ENCODE peak calls at places on chromosome 15, in seven cellular contexts. R is endothelial cell of umbilical vein, P is fibroblast of lung, H is tibial artery, W is H9, D is psoas muscle, F is upper lobe of right lung. T is an unnamed sample.

GRCh38 chr15:27623560-27624305 is 475.4 kb downstream of the OCA2 start:
- DNase-seq in H (no peak), D (no peak), W (no peak), R (no peak), F (no peak), P (no peak), T (no peak)

GRCh38 chr15:40386480-40386879 is 4.0 kb downstream of the KNSTRN start:
- DNase-seq in D (no peak), W (no peak), F (no peak), R (no peak), H (no peak), P (no peak), T (no peak)

GRCh38 chr15:57516327-57517026 is 75.2 kb upstream of the MYZAP start:
- DNase-seq in H (no peak), D (no peak), P (no peak), R (no peak), W (no peak), F (no peak), T (no peak)

GRCh38 chr15:87619161-87619960 is 637.2 kb downstream of the NTRK3 start:
- DNase-seq in D (no peak), W (no peak), R (peak; percentile 73), H (peak; percentile 31), F (no peak), P (peak; percentile 95), T (no peak)

GRCh38 chr15:35078221-35078915 is 6.7 kb downstream of the NANOGP8 start:
- DNase-seq in R (peak; percentile 54), W (peak; percentile 63), F (no peak), H (no peak), P (peak; percentile 51), D (no peak), T (peak; percentile 48)

GRCh38 chr15:69729167-69729748 is 276.6 kb downstream of the RPLP1 start:
- DNase-seq in P (no peak), H (no peak), W (peak; percentile 47), D (no peak), F (no peak), R (peak; percentile 39), T (peak; percentile 62)

GRCh38 chr15:63586790-63587189 is 10.4 kb upstream of the FBXL22 start:
- DNase-seq in H (no peak), F (no peak), P (no peak), R (no peak), W (peak; percentile 54), D (no peak), T (no peak)

GRCh38 chr15:56805466-56806146 is 72.3 kb upstream of the ZNF280D start:
- DNase-seq in H (peak; percentile 50), R (peak; percentile 90), P (peak; percentile 93), D (no peak), W (no peak), F (no peak), T (peak; percentile 54)

GRCh38 chr15:51403072-51403878 is 61.8 kb downstream of the GLDN start:
- DNase-seq in F (no peak), R (peak; percentile 44), D (no peak), P (peak; percentile 36), H (no peak), W (peak; percentile 23), T (peak; percentile 33)

GRCh38 chr15:92797168-92798052 is 102.7 kb upstream of the CHD2 start:
- DNase-seq in D (no peak), W (no peak), H (no peak), F (no peak), R (peak; percentile 77), P (peak; percentile 64), T (peak; percentile 42)

GRCh38 chr15:62326460-62327011 is 161.5 kb upstream of the C2CD4B start:
- DNase-seq in P (peak; percentile 8), R (no peak), F (no peak), H (no peak), D (no peak), W (no peak), T (no peak)

GRCh38 chr15:38054488-38054887 is 120.0 kb downstream of the TMCO5A start:
- DNase-seq in R (no peak), F (no peak), W (no peak), H (no peak), D (no peak), P (peak; percentile 87), T (no peak)

GRCh38 chr15:95912280-95912625 is 418.2 kb upstream of the NR2F2 start:
- DNase-seq in P (no peak), H (no peak), W (no peak), R (no peak), D (no peak), F (no peak), T (no peak)

GRCh38 chr15:92277776-92278175 is 115.9 kb upstream of the ST8SIA2 start:
- DNase-seq in D (no peak), F (no peak), R (no peak), H (no peak), W (peak; percentile 34), P (peak; percentile 13), T (peak; percentile 26)

GRCh38 chr15:37220949-37221670 is 120.8 kb upstream of the MEIS2 start:
- DNase-seq in F (no peak), R (no peak), W (no peak), H (no peak), D (no peak), P (no peak), T (peak; percentile 69)

GRCh38 chr15:70430029-70430428 is 332.3 kb upstream of the TLE3 start:
- DNase-seq in W (no peak), H (no peak), F (no peak), R (no peak), D (no peak), P (peak; percentile 77), T (no peak)

GRCh38 chr15:45129651-45130129 is at the start of the genes DUOX1 and DUOXA1:
- DNase-seq in R (no peak), H (no peak), F (peak; percentile 94), D (peak; percentile 47), W (peak; percentile 73), P (no peak), T (no peak)

GRCh38 chr15:67067930-67068542 is 2.6 kb downstream of the SMAD3 start:
- DNase-seq in H (no peak), D (no peak), F (no peak), P (peak; percentile 62), W (no peak), R (peak; percentile 47), T (no peak)
- H3K4me1 ChIP-seq in H (no peaks in the 10 kb centered on the region), D (peaks cover 59% of the 10 kb centered on the region), F (peaks cover 35% of the 10 kb centered on the region), P (peaks cover 4% of the 10 kb centered on the region), W (peaks cover 15% of the 10 kb centered on the region), R (peaks cover 39% of the 10 kb centered on the region), T (no peaks in the 10 kb centered on the region)

GRCh38 chr15:48086582-48086981 is 34.2 kb upstream of the SLC24A5 start:
- DNase-seq in D (no peak), F (no peak), P (peak; percentile 85), H (no peak), R (no peak), W (no peak), T (no peak)

GRCh38 chr15:48087844-48088243 is 32.9 kb upstream of the SLC24A5 start:
- DNase-seq in D (no peak), P (no peak), W (no peak), F (no peak), R (no peak), H (no peak), T (no peak)

GRCh38 chr15:48089664-48090063 is 31.1 kb upstream of the SLC24A5 start:
- DNase-seq in R (no peak), F (no peak), W (no peak), H (no peak), D (no peak), P (no peak), T (no peak)

GRCh38 chr15:48090115-48090514 is 30.7 kb upstream of the SLC24A5 start:
- DNase-seq in W (no peak), H (no peak), D (no peak), P (no peak), F (no peak), R (no peak), T (no peak)

GRCh38 chr15:48090666-48091065 is 30.1 kb upstream of the SLC24A5 start:
- DNase-seq in P (no peak), W (no peak), R (no peak), F (no peak), D (no peak), H (no peak), T (no peak)
- H3K27me3 ChIP-seq in P (peaks cover 1% of the 10 kb centered on the region), W (no peaks in the 10 kb centered on the region), R (peaks cover 6% of the 10 kb centered on the region), F (no peaks in the 10 kb centered on the region), D (peaks cover 3% of the 10 kb centered on the region), H (no peaks in the 10 kb centered on the region), T (no peaks in the 10 kb centered on the region)

GRCh38 chr15:75654201-75654907 is 6.6 kb downstream of the SNX33 start:
- DNase-seq in W (no peak), P (no peak), R (no peak), H (no peak), D (no peak), F (no peak), T (no peak)
- H3K4me1 ChIP-seq in W (peaks cover 3% of the 10 kb centered on the region), P (peaks cover 35% of the 10 kb centered on the region), R (peaks cover 16% of the 10 kb centered on the region), H (peaks cover 5% of the 10 kb centered on the region), D (peaks cover 13% of the 10 kb centered on the region), F (peaks cover 55% of the 10 kb centered on the region), T (no peaks in the 10 kb centered on the region)

GRCh38 chr15:61228025-61228901 is 839 bp downstream of the RORA start:
- DNase-seq in D (no peak), W (peak; percentile 39), P (peak; percentile 29), F (no peak), R (no peak), H (no peak), T (peak; percentile 26)

GRCh38 chr15:61227269-61228024 is 1.7 kb downstream of the RORA start:
- DNase-seq in H (no peak), D (peak; percentile 24), W (peak; percentile 33), R (peak; percentile 41), P (peak; percentile 80), F (no peak), T (peak; percentile 43)

GRCh38 chr15:61222010-61222409 is 7.1 kb downstream of the RORA start:
- DNase-seq in W (no peak), D (no peak), P (no peak), R (no peak), F (no peak), H (no peak), T (no peak)

GRCh38 chr15:61232266-61232665 is 3.2 kb upstream of the RORA start:
- DNase-seq in W (no peak), R (no peak), F (no peak), D (no peak), P (no peak), H (no peak), T (no peak)

GRCh38 chr15:61226313-61227250 is 2.5 kb downstream of the RORA start:
- DNase-seq in P (no peak), D (no peak), R (no peak), W (no peak), F (no peak), H (no peak), T (no peak)
- H3K27me3 ChIP-seq in P (peaks cover 4% of the 10 kb centered on the region), D (no peaks in the 10 kb centered on the region), R (peaks cover 20% of the 10 kb centered on the region), W (no peaks in the 10 kb centered on the region), F (peaks cover 10% of the 10 kb centered on the region), H (no peaks in the 10 kb centered on the region), T (no peaks in the 10 kb centered on the region)

GRCh38 chr15:68423359-68424028 is 8.5 kb downstream of the ITGA11 start:
- DNase-seq in W (no peak), F (no peak), H (no peak), P (no peak), R (no peak), D (no peak), T (no peak)
- H3K4me1 ChIP-seq in W (peaks cover 5% of the 10 kb centered on the region), F (no peaks in the 10 kb centered on the region), H (no peaks in the 10 kb centered on the region), P (peaks cover 13% of the 10 kb centered on the region), R (no peaks in the 10 kb centered on the region), D (no peaks in the 10 kb centered on the region), T (no peaks in the 10 kb centered on the region)

GRCh38 chr15:74218172-74218885 is 15.7 kb upstream of the STRA6 start:
- DNase-seq in W (no peak), H (no peak), P (no peak), R (no peak), F (no peak), D (no peak), T (no peak)
- H3K27me3 ChIP-seq in W (peaks cover 22% of the 10 kb centered on the region), H (peaks cover 33% of the 10 kb centered on the region), P (peaks cover 13% of the 10 kb centered on the region), R (peaks cover 16% of the 10 kb centered on the region), F (peaks cover 26% of the 10 kb centered on the region), D (peaks cover 10% of the 10 kb centered on the region), T (no peaks in the 10 kb centered on the region)

GRCh38 chr15:90584841-90585240 is 55.1 kb downstream of the CRTC3 start:
- DNase-seq in H (no peak), F (no peak), P (no peak), D (no peak), R (no peak), W (no peak), T (no peak)
- H3K4me1 ChIP-seq in H (no peaks in the 10 kb centered on the region), F (peaks cover 17% of the 10 kb centered on the region), P (no peaks in the 10 kb centered on the region), D (peaks cover 36% of the 10 kb centered on the region), R (no peaks in the 10 kb centered on the region), W (peaks cover 11% of the 10 kb centered on the region), T (no peaks in the 10 kb centered on the region)

T was measured in BE2C.